ENCODE peak calls at places on chromosomes 1 and 21, in ten cellular contexts. One of them, this sample, is unnamed.

GRCh38 chr1:180909462-180909976 is 3.2 kb upstream of the KIAA1614 start:
- DNase-seq in tibial nerve: no peak
- DNase-seq in fibroblast of mammary gland: no peak
- DNase-seq in NCI-H1092 treated with DMSO at 0.1 percent for 48 hours: no peak
- DNase-seq in EH: no peak
- DNase-seq in activated T-cell treated with anti-CD3 and anti-CD28 coated beads for 1 hour: no peak
- DNase-seq in stimulated activated CD4-positive, alpha-beta T cell treated with anti-CD3 and anti-CD28 coated beads, Interleukin-15, amount 100 ng/mL, for 1 hour: no peak
- DNase-seq in effector memory CD8-positive, alpha-beta T cell: no peak
- DNase-seq in colonic mucosa: no peak
- DNase-seq in T-helper 2 cell: no peak
- DNase-seq in this sample: no peak

GRCh38 chr1:228736844-228737415 is 1.7 kb downstream of the RHOU start:
- DNase-seq in NCI-H1092 treated with DMSO at 0.1 percent for 48 hours: no peak
- DNase-seq in T-helper 2 cell: no peak
- DNase-seq in stimulated activated CD4-positive, alpha-beta T cell treated with anti-CD3 and anti-CD28 coated beads, Interleukin-15, amount 100 ng/mL, for 1 hour: no peak
- DNase-seq in EH: no peak
- DNase-seq in fibroblast of mammary gland: no peak
- DNase-seq in colonic mucosa: no peak
- DNase-seq in tibial nerve: no peak
- DNase-seq in effector memory CD8-positive, alpha-beta T cell: no peak
- DNase-seq in activated T-cell treated with anti-CD3 and anti-CD28 coated beads for 1 hour: no peak
- DNase-seq in this sample: no peak

GRCh38 chr1:168582690-168583325 is 6.4 kb downstream of the XCL1 start:
- DNase-seq in stimulated activated CD4-positive, alpha-beta T cell treated with anti-CD3 and anti-CD28 coated beads, Interleukin-15, amount 100 ng/mL, for 1 hour: no peak
- DNase-seq in fibroblast of mammary gland: peak; percentile 60
- DNase-seq in effector memory CD8-positive, alpha-beta T cell: no peak
- DNase-seq in EH: peak; percentile 15
- DNase-seq in NCI-H1092 treated with DMSO at 0.1 percent for 48 hours: no peak
- DNase-seq in activated T-cell treated with anti-CD3 and anti-CD28 coated beads for 1 hour: no peak
- DNase-seq in colonic mucosa: no peak
- DNase-seq in T-helper 2 cell: no peak
- DNase-seq in tibial nerve: no peak
- DNase-seq in this sample: no peak

GRCh38 chr21:38179504-38179900 is 77.3 kb upstream of the KCNJ15 start:
- DNase-seq in EH: peak; percentile 25
- DNase-seq in T-helper 2 cell: no peak
- DNase-seq in effector memory CD8-positive, alpha-beta T cell: no peak
- DNase-seq in colonic mucosa: no peak
- DNase-seq in activated T-cell treated with anti-CD3 and anti-CD28 coated beads for 1 hour: no peak
- DNase-seq in fibroblast of mammary gland: peak; percentile 36
- DNase-seq in NCI-H1092 treated with DMSO at 0.1 percent for 48 hours: no peak
- DNase-seq in tibial nerve: no peak
- DNase-seq in stimulated activated CD4-positive, alpha-beta T cell treated with anti-CD3 and anti-CD28 coated beads, Interleukin-15, amount 100 ng/mL, for 1 hour: no peak
- DNase-seq in this sample: no peak

GRCh38 chr1:178693368-178693767 is 31.7 kb upstream of the RALGPS2 start:
- DNase-seq in NCI-H1092 treated with DMSO at 0.1 percent for 48 hours: no peak
- DNase-seq in tibial nerve: no peak
- DNase-seq in T-helper 2 cell: no peak
- DNase-seq in effector memory CD8-positive, alpha-beta T cell: no peak
- DNase-seq in fibroblast of mammary gland: no peak
- DNase-seq in stimulated activated CD4-positive, alpha-beta T cell treated with anti-CD3 and anti-CD28 coated beads, Interleukin-15, amount 100 ng/mL, for 1 hour: no peak
- DNase-seq in colonic mucosa: no peak
- DNase-seq in EH: peak; percentile 23
- DNase-seq in activated T-cell treated with anti-CD3 and anti-CD28 coated beads for 1 hour: no peak
- DNase-seq in this sample: no peak

GRCh38 chr1:46621930-46622329 is 5.3 kb upstream of the MOB3C start:
- DNase-seq in NCI-H1092 treated with DMSO at 0.1 percent for 48 hours: no peak
- DNase-seq in tibial nerve: no peak
- DNase-seq in EH: peak; percentile 69
- DNase-seq in colonic mucosa: no peak
- DNase-seq in activated T-cell treated with anti-CD3 and anti-CD28 coated beads for 1 hour: no peak
- DNase-seq in effector memory CD8-positive, alpha-beta T cell: no peak
- DNase-seq in fibroblast of mammary gland: peak; percentile 30
- DNase-seq in T-helper 2 cell: no peak
- DNase-seq in stimulated activated CD4-positive, alpha-beta T cell treated with anti-CD3 and anti-CD28 coated beads, Interleukin-15, amount 100 ng/mL, for 1 hour: no peak
- DNase-seq in this sample: no peak

GRCh38 chr1:230230948-230231738 is 164.1 kb downstream of the GALNT2 start:
- DNase-seq in NCI-H1092 treated with DMSO at 0.1 percent for 48 hours: no peak
- DNase-seq in fibroblast of mammary gland: peak; percentile 29
- DNase-seq in tibial nerve: no peak
- DNase-seq in EH: no peak
- DNase-seq in effector memory CD8-positive, alpha-beta T cell: no peak
- DNase-seq in T-helper 2 cell: no peak
- DNase-seq in colonic mucosa: peak; percentile 58
- DNase-seq in activated T-cell treated with anti-CD3 and anti-CD28 coated beads for 1 hour: no peak
- DNase-seq in stimulated activated CD4-positive, alpha-beta T cell treated with anti-CD3 and anti-CD28 coated beads, Interleukin-15, amount 100 ng/mL, for 1 hour: no peak
- DNase-seq in this sample: no peak

GRCh38 chr1:159177273-159177907 is 6.0 kb downstream of the CADM3 start:
- DNase-seq in activated T-cell treated with anti-CD3 and anti-CD28 coated beads for 1 hour: no peak
- DNase-seq in fibroblast of mammary gland: peak; percentile 70
- DNase-seq in colonic mucosa: peak; percentile 29
- DNase-seq in NCI-H1092 treated with DMSO at 0.1 percent for 48 hours: no peak
- DNase-seq in tibial nerve: peak; percentile 53
- DNase-seq in EH: peak; percentile 73
- DNase-seq in effector memory CD8-positive, alpha-beta T cell: no peak
- DNase-seq in stimulated activated CD4-positive, alpha-beta T cell treated with anti-CD3 and anti-CD28 coated beads, Interleukin-15, amount 100 ng/mL, for 1 hour: no peak
- DNase-seq in T-helper 2 cell: no peak
- DNase-seq in this sample: no peak

GRCh38 chr1:15762546-15762945 is 4.0 kb downstream of the FBLIM1 start:
- DNase-seq in tibial nerve: no peak
- DNase-seq in NCI-H1092 treated with DMSO at 0.1 percent for 48 hours: no peak
- DNase-seq in T-helper 2 cell: no peak
- DNase-seq in EH: peak; percentile 27
- DNase-seq in stimulated activated CD4-positive, alpha-beta T cell treated with anti-CD3 and anti-CD28 coated beads, Interleukin-15, amount 100 ng/mL, for 1 hour: no peak
- DNase-seq in activated T-cell treated with anti-CD3 and anti-CD28 coated beads for 1 hour: no peak
- DNase-seq in effector memory CD8-positive, alpha-beta T cell: no peak
- DNase-seq in fibroblast of mammary gland: no peak
- DNase-seq in colonic mucosa: no peak
- DNase-seq in this sample: no peak

GRCh38 chr1:81802601-81803422 is 2.1 kb downstream of the ADGRL2 start:
- DNase-seq in tibial nerve: peak; percentile 51
- DNase-seq in fibroblast of mammary gland: peak; percentile 58
- DNase-seq in effector memory CD8-positive, alpha-beta T cell: no peak
- DNase-seq in activated T-cell treated with anti-CD3 and anti-CD28 coated beads for 1 hour: no peak
- DNase-seq in colonic mucosa: peak; percentile 61
- DNase-seq in stimulated activated CD4-positive, alpha-beta T cell treated with anti-CD3 and anti-CD28 coated beads, Interleukin-15, amount 100 ng/mL, for 1 hour: no peak
- DNase-seq in EH: peak; percentile 36
- DNase-seq in T-helper 2 cell: no peak
- DNase-seq in NCI-H1092 treated with DMSO at 0.1 percent for 48 hours: peak; percentile 53
- DNase-seq in this sample: no peak